ENCODE peak calls at places on chromosome 20, in seven cellular contexts. I is adrenal gland; T is CD8-positive, alpha-beta T cell; U is cardiac fibroblast; H is Caco-2; R is spleen; Q is GM06990. X is an unnamed sample.

GRCh38 chr20:46807998-46808397 is 86.6 kb upstream of the EYA2 start:
- DNase-seq in Q (no peak), H (no peak), U (no peak), R (no peak), T (no peak), I (no peak), X (no peak)

GRCh38 chr20:48920527-48921167 is 864 bp upstream of the ARFGEF2 start:
- DNase-seq in R (peak; percentile 87), I (peak; percentile 69), H (no peak), T (no peak), U (no peak), Q (no peak), X (peak; percentile 64)

GRCh38 chr20:17833036-17833674 is 133.4 kb downstream of the BANF2 start:
- DNase-seq in U (peak; percentile 73), I (no peak), T (no peak), Q (no peak), R (no peak), H (no peak), X (no peak)

GRCh38 chr20:10555865-10556308 is 117.9 kb downstream of the JAG1 start:
- DNase-seq in R (no peak), Q (no peak), I (no peak), U (peak; percentile 85), H (no peak), T (no peak), X (no peak)

GRCh38 chr20:63011798-63012197 is 5.0 kb upstream of the BHLHE23 start:
- DNase-seq in Q (no peak), U (no peak), R (no peak), H (no peak), I (no peak), T (no peak), X (no peak)

GRCh38 chr20:10549511-10549910 is 114.4 kb downstream of the SLX4IP start:
- DNase-seq in H (no peak), Q (no peak), T (no peak), R (no peak), I (no peak), U (no peak), X (no peak)

GRCh38 chr20:31637660-31638059 is at the start of gene COX4I2:
- DNase-seq in U (no peak), H (no peak), R (no peak), T (no peak), Q (no peak), I (no peak), X (no peak)

GRCh38 chr20:54204063-54204462 is 3.8 kb upstream of the PFDN4 start:
- DNase-seq in Q (no peak), T (no peak), H (no peak), R (no peak), I (no peak), U (no peak), X (no peak)

GRCh38 chr20:22404609-22405170 is 179.7 kb downstream of the FOXA2 start:
- DNase-seq in R (no peak), I (no peak), T (no peak), Q (no peak), H (no peak), U (peak; percentile 8), X (no peak)

GRCh38 chr20:22403860-22404608 is 180.3 kb downstream of the FOXA2 start:
- DNase-seq in U (no peak), Q (no peak), I (no peak), T (no peak), R (no peak), H (peak; percentile 53), X (no peak)

GRCh38 chr20:22400440-22400839 is 183.9 kb downstream of the FOXA2 start:
- DNase-seq in Q (no peak), U (no peak), I (no peak), T (no peak), R (no peak), H (no peak), X (no peak)

GRCh38 chr20:22402550-22402949 is 181.8 kb downstream of the FOXA2 start:
- DNase-seq in R (no peak), I (no peak), U (no peak), Q (no peak), T (no peak), H (no peak), X (no peak)

GRCh38 chr20:22402990-22403859 is 181.1 kb downstream of the FOXA2 start:
- DNase-seq in H (peak; percentile 74), U (no peak), R (no peak), Q (no peak), T (no peak), I (no peak), X (no peak)
- TF ChIP-seq CTCF in H (peak; percentile 3), U (no peak), R (no peak), Q (peak; percentile 8), T (no peak), I (no peak), X (no peak)

DNA sequence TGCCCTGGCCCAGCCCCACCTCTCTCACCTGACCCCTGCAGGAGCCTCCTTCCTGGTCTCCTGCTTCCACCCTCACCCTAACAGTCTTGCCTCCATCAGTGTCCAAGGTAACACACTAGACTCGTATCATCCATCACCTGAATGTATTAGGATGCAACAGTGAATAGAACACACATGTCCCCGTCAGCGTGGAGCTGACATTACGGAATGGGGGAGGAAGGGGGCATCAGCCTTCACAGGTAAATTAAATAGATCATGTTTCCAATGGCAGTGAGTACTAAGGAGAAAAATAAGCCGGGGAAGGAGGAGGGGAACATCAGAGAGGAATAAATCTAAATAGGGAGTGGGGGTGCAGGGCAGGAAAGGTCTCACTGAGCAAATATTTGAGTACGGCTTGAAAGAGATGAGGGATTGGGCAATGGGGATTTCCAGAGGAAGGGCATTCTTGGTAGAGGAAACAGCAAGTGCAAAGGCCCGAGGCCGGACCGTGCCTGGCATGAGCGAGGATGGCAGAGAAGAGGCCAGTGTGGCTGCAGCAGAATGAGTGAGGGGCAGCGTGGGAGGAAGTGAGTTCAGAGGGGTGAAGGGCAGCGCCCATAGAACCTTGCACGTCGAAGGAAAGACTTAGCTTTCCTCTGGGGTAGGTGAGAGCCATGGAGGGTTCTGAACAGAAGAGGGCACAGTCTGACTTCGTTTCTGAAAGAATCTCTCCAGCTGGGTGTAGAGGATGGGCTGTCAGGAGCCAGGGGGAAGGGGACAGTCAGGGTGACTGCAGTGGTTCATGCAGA is 110.1 kb upstream of the PTPN1 start:
- DNase-seq in Q (no peak), I (no peak), T (no peak), U (peak; percentile 75), H (peak; percentile 72), R (no peak), X (peak; percentile 78)
- TF ChIP-seq CTCF in Q (no peak), I (peak; percentile 30), T (no peak), U (no peak), H (no peak), R (no peak), X (peak; percentile 10)

DNA sequence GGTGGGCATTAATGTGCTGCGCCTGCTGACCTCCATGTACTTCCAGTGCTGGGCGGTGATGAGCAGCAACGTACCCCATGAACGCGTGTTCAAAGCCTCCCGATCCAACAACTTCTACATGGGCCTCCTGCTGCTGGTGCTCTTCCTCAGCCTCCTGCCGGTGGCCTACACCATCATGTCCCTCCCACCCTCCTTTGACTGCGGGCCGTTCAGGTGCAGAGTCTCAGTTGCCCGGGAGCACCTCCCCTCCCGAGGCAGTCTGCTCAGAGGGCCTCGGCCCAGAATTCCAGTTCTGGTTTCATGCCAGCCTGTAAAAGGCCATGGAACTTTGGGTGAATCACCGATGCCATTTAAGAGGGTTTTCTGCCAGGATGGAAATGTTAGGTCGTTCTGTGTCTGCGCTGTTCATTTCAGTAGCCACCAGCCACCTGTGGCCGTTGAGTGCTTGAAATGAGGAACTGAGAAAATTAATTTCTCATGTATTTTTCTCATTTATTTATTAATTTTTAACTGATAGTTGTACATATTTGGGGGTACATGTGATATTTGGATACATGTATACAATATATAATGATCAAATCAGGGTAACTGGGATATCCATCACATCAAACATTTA is 35.2 kb upstream of the NOP56 start:
- DNase-seq in I (peak; percentile 73), U (no peak), Q (peak; percentile 5), T (no peak), R (no peak), H (no peak), X (no peak)
- TF ChIP-seq CTCF in I (no peak), U (no peak), Q (no peak), T (no peak), R (no peak), H (no peak), X (no peak)

GRCh38 chr20:25016471-25016870 is 23.9 kb upstream of the APMAP start:
- DNase-seq in R (peak; percentile 70), U (no peak), I (no peak), T (no peak), H (peak; percentile 26), Q (no peak), X (no peak)

GRCh38 chr20:25018425-25018824 is 25.9 kb upstream of the APMAP start:
- DNase-seq in H (peak; percentile 22), R (peak; percentile 23), U (no peak), I (no peak), Q (no peak), T (no peak), X (peak; percentile 21)

GRCh38 chr20:25015986-25016385 is 23.4 kb upstream of the APMAP start:
- DNase-seq in Q (no peak), H (peak; percentile 14), R (peak; percentile 65), U (no peak), T (no peak), I (no peak), X (no peak)

GRCh38 chr20:25018841-25019240 is 26.3 kb upstream of the APMAP start:
- DNase-seq in U (no peak), H (peak; percentile 21), Q (no peak), I (no peak), T (no peak), R (peak; percentile 58), X (no peak)

GRCh38 chr20:25017257-25017803 is 24.8 kb upstream of the APMAP start:
- DNase-seq in T (no peak), R (peak; percentile 54), U (no peak), H (peak; percentile 91), I (no peak), Q (no peak), X (peak; percentile 46)
- TF ChIP-seq CTCF in T (no peak), R (no peak), U (no peak), H (peak; percentile 0), I (no peak), Q (no peak), X (no peak)

GRCh38 chr20:56581701-56582100 is 47.4 kb upstream of the TFAP2C start:
- DNase-seq in Q (no peak), I (no peak), U (no peak), T (no peak), H (peak; percentile 66), R (no peak), X (peak; percentile 1)
- TF ChIP-seq CTCF in Q (no peak), I (no peak), U (no peak), T (no peak), H (no peak), R (no peak), X (no peak)

GRCh38 chr20:8951136-8951535 is 117.8 kb upstream of the PLCB4 start:
- DNase-seq in I (no peak), U (no peak), R (no peak), T (no peak), H (no peak), Q (no peak), X (no peak)

GRCh38 chr20:8953300-8953699 is 115.6 kb upstream of the PLCB4 start:
- DNase-seq in T (no peak), R (no peak), H (no peak), U (no peak), I (no peak), Q (no peak), X (no peak)
- TF ChIP-seq CTCF in T (no peak), R (no peak), H (no peak), U (peak; percentile 3), I (no peak), Q (no peak), X (no peak)

GRCh38 chr20:42678895-42679294 is 510.8 kb downstream of the PTPRT start:
- DNase-seq in H (no peak), T (no peak), U (no peak), I (no peak), Q (no peak), R (no peak), X (no peak)
- TF ChIP-seq CTCF in H (peak; percentile 67), T (no peak), U (no peak), I (no peak), Q (peak; percentile 34), R (no peak), X (peak; percentile 51)

X was measured in right lobe of liver.